ENCODE peak calls at places on chromosome 6, in nine cellular contexts. Z is MM.1S, E is HCT116, V is Karpas-422, C is GM23248, A is GM23338, D is PC-9, W is PC-3, T is SK-N-SH. S is an unnamed sample.
A peak's percentile ranks its signal among the peaks of the same experiment; 100 is the strongest.

GRCh38 chr6:136927313-136927712 is 5.2 kb downstream of the SLC35D3 start:
- DNase-seq in A (peak; percentile 71), V (peak; percentile 74), T (peak; percentile 46), Z (no peak), W (peak; percentile 6), D (no peak), E (peak; percentile 7), C (no peak), S (peak; percentile 9)

GRCh38 chr6:165987483-165988305 is 180.0 kb downstream of the TBXT start:
- DNase-seq in Z (peak; percentile 6), V (no peak), D (no peak), A (peak; percentile 81), E (no peak), C (peak; percentile 90), T (peak; percentile 90), W (no peak), S (peak; percentile 62)

GRCh38 chr6:159759645-159760044 is 2.2 kb upstream of the ACAT2 start:
- DNase-seq in V (no peak), E (no peak), Z (no peak), C (peak; percentile 5), A (no peak), T (no peak), D (no peak), W (no peak), S (no peak)

GRCh38 chr6:46486186-46486585 is 5.1 kb downstream of the RCAN2 start:
- DNase-seq in C (peak; percentile 51), Z (no peak), V (no peak), A (no peak), D (no peak), E (no peak), T (no peak), W (no peak), S (no peak)

GRCh38 chr6:116398366-116399005 is 27.7 kb downstream of the DSE start:
- DNase-seq in C (peak; percentile 69), T (no peak), Z (no peak), W (peak; percentile 68), D (peak; percentile 85), V (no peak), A (no peak), E (no peak), S (no peak)

GRCh38 chr6:13523826-13524622 is 36.6 kb upstream of the GFOD1 start:
- DNase-seq in Z (peak; percentile 20), C (no peak), T (no peak), E (no peak), V (no peak), A (no peak), D (no peak), W (no peak), S (no peak)

GRCh38 chr6:122406187-122406586 is 6.7 kb downstream of the HSF2 start:
- DNase-seq in T (no peak), Z (no peak), W (no peak), D (peak; percentile 29), A (peak; percentile 27), C (no peak), E (no peak), V (no peak), S (no peak)

GRCh38 chr6:127904160-127904559 is 3.3 kb upstream of the THEMIS start:
- DNase-seq in W (no peak), C (no peak), E (no peak), A (peak; percentile 12), V (no peak), D (no peak), T (no peak), Z (no peak), S (no peak)

GRCh38 chr6:134816780-134817179 is 133.1 kb downstream of the ALDH8A1 start:
- DNase-seq in W (peak; percentile 40), V (no peak), D (peak; percentile 9), T (no peak), E (no peak), C (peak; percentile 30), A (no peak), Z (no peak), S (no peak)

GRCh38 chr6:35727206-35727934 is 9.5 kb upstream of the ARMC12 start:
- DNase-seq in A (peak; percentile 88), D (peak; percentile 50), C (peak; percentile 76), Z (peak; percentile 49), V (peak; percentile 79), W (peak; percentile 38), E (no peak), T (peak; percentile 89), S (peak; percentile 93)

GRCh38 chr6:136767583-136768307 is 24.5 kb downstream of the MAP3K5 start:
- DNase-seq in A (no peak), Z (no peak), C (no peak), T (no peak), D (no peak), V (no peak), E (no peak), W (no peak), S (no peak)

GRCh38 chr6:3540980-3541379 is 84.1 kb upstream of the SLC22A23 start:
- DNase-seq in T (no peak), C (no peak), D (no peak), V (no peak), W (no peak), A (no peak), Z (no peak), E (no peak), S (peak; percentile 32)

GRCh38 chr6:3540253-3540820 is 83.5 kb upstream of the SLC22A23 start:
- DNase-seq in E (no peak), T (no peak), A (no peak), Z (no peak), W (no peak), V (no peak), C (no peak), D (no peak), S (no peak)

GRCh38 chr6:3545156-3545555 is 88.3 kb upstream of the SLC22A23 start:
- DNase-seq in Z (no peak), W (peak; percentile 50), E (no peak), V (peak; percentile 6), C (no peak), D (no peak), T (no peak), A (no peak), S (no peak)

GRCh38 chr6:3538536-3538935 is 81.7 kb upstream of the SLC22A23 start:
- DNase-seq in A (no peak), Z (no peak), C (no peak), E (no peak), D (no peak), T (no peak), W (no peak), V (no peak), S (no peak)

GRCh38 chr6:3542032-3542640 is 85.3 kb upstream of the SLC22A23 start:
- DNase-seq in C (no peak), D (no peak), E (no peak), W (peak; percentile 49), T (no peak), V (no peak), A (no peak), Z (no peak), S (no peak)
- H3K9me2 ChIP-seq in C (no peaks in the 10 kb centered on the region), D (no peaks in the 10 kb centered on the region), E (no peaks in the 10 kb centered on the region), W (no peaks in the 10 kb centered on the region), T (no peaks in the 10 kb centered on the region), V (no peaks in the 10 kb centered on the region), A (no peaks in the 10 kb centered on the region), Z (no peaks in the 10 kb centered on the region), S (no peaks in the 10 kb centered on the region)

GRCh38 chr6:140320081-140320798 is 945.8 kb upstream of the CITED2 start:
- DNase-seq in V (no peak), Z (no peak), W (no peak), D (no peak), C (no peak), A (no peak), T (no peak), E (no peak), S (no peak)
- H2AFZ ChIP-seq in V (no peak overlapping the region), Z (no peak overlapping the region), W (no peak overlapping the region), D (no peak overlapping the region), C (peak overlapping the region; percentile 77), A (peak overlapping the region; percentile 7), T (no peak overlapping the region), E (no peak overlapping the region), S (no peak overlapping the region)

GRCh38 chr6:150182460-150183078 is 39.7 kb downstream of the PPP1R14C start:
- DNase-seq in W (no peak), A (no peak), V (no peak), T (no peak), D (no peak), E (no peak), Z (no peak), C (no peak), S (no peak)

GRCh38 chr6:150177260-150178246 is 34.7 kb downstream of the PPP1R14C start:
- DNase-seq in T (no peak), E (no peak), W (no peak), A (no peak), D (no peak), Z (no peak), C (no peak), V (no peak), S (peak; percentile 75)

GRCh38 chr6:150183105-150183504 is 40.3 kb downstream of the PPP1R14C start:
- DNase-seq in T (no peak), C (peak; percentile 34), W (peak; percentile 14), V (no peak), E (no peak), A (no peak), D (no peak), Z (no peak), S (no peak)

GRCh38 chr6:150179030-150179429 is 36.2 kb downstream of the PPP1R14C start:
- DNase-seq in V (no peak), E (no peak), C (no peak), T (no peak), D (no peak), W (no peak), Z (no peak), A (no peak), S (no peak)

GRCh38 chr6:150180517-150180916 is 37.7 kb downstream of the PPP1R14C start:
- DNase-seq in C (no peak), W (no peak), T (no peak), D (no peak), A (no peak), V (no peak), Z (no peak), E (no peak), S (no peak)
- H3K4me1 ChIP-seq in C (peaks cover 7% of the 10 kb centered on the region), W (no peaks in the 10 kb centered on the region), T (no peaks in the 10 kb centered on the region), D (peaks cover 39% of the 10 kb centered on the region), A (no peaks in the 10 kb centered on the region), V (peaks cover 15% of the 10 kb centered on the region), Z (no peaks in the 10 kb centered on the region), E (no peaks in the 10 kb centered on the region), S (peaks cover 22% of the 10 kb centered on the region)

GRCh38 chr6:5478380-5478779 is 217.1 kb downstream of the FARS2 start:
- DNase-seq in D (no peak), W (no peak), V (no peak), Z (no peak), C (no peak), E (no peak), T (no peak), A (no peak), S (no peak)

GRCh38 chr6:5486214-5486613 is 224.9 kb downstream of the FARS2 start:
- DNase-seq in T (no peak), A (no peak), C (no peak), E (no peak), W (no peak), V (no peak), D (no peak), Z (no peak), S (no peak)

GRCh38 chr6:5482619-5483018 is 221.3 kb downstream of the FARS2 start:
- DNase-seq in A (no peak), E (no peak), D (no peak), W (no peak), C (no peak), V (no peak), Z (no peak), T (no peak), S (no peak)

GRCh38 chr6:5484692-5485091 is 223.4 kb downstream of the FARS2 start:
- DNase-seq in W (no peak), V (no peak), E (no peak), C (no peak), A (no peak), T (no peak), Z (no peak), D (no peak), S (no peak)

GRCh38 chr6:5481024-5481423 is 219.7 kb downstream of the FARS2 start:
- DNase-seq in T (no peak), E (no peak), Z (no peak), V (no peak), W (no peak), A (no peak), D (no peak), C (no peak), S (no peak)
- H3K9me2 ChIP-seq in T (no peaks in the 10 kb centered on the region), E (no peaks in the 10 kb centered on the region), Z (no peaks in the 10 kb centered on the region), V (no peaks in the 10 kb centered on the region), W (no peaks in the 10 kb centered on the region), A (no peaks in the 10 kb centered on the region), D (no peaks in the 10 kb centered on the region), C (no peaks in the 10 kb centered on the region), S (no peaks in the 10 kb centered on the region)